ENCODE peak calls at places on chromosomes 12 and 14, in four cellular contexts. U is AG09309, I is psoas muscle, K is GM12865. J is an unnamed sample.

GRCh38 chr14:75578786-75579781 is 664 bp downstream of the FLVCR2 start:
- DNase-seq in K (no peak), I (peak; percentile 58), U (no peak), J (no peak)

GRCh38 chr12:53287741-53288216 is 7.6 kb upstream of the PFDN5 start:
- DNase-seq in K (peak; percentile 83), I (peak; percentile 85), U (no peak), J (no peak)

GRCh38 chr14:60090864-60091519 is 731 bp upstream of the PCNX4 start:
- DNase-seq in K (peak; percentile 61), U (no peak), I (peak; percentile 72), J (peak; percentile 35)

GRCh38 chr12:8127138-8127537 is 3.7 kb downstream of the CLEC4A start:
- DNase-seq in I (no peak), K (no peak), U (no peak), J (no peak)

GRCh38 chr12:27907766-27908165 is 64.8 kb downstream of the PTHLH start:
- DNase-seq in I (no peak), U (no peak), K (no peak), J (no peak)

GRCh38 chr14:79515158-79515557 is 696.1 kb downstream of the DIO2 start:
- DNase-seq in U (no peak), K (no peak), I (no peak), J (no peak)

GRCh38 chr14:55104051-55104954 is 24.7 kb upstream of the LGALS3 start:
- DNase-seq in I (no peak), U (no peak), K (no peak), J (no peak)

GRCh38 chr14:105533811-105534498 is 7.6 kb downstream of the TMEM121 start:
- DNase-seq in I (peak; percentile 27), U (no peak), K (no peak), J (no peak)

GRCh38 chr12:22406622-22407021 is 72.1 kb upstream of the ST8SIA1 start:
- DNase-seq in U (no peak), K (peak; percentile 34), I (no peak), J (no peak)

GRCh38 chr12:119676573-119676972 is 8.6 kb downstream of the PRKAB1 start:
- DNase-seq in K (no peak), U (no peak), I (no peak), J (no peak)
- TF ChIP-seq CTCF in K (no peak), U (peak; percentile 11), I (no peak), J (no peak)

GRCh38 chr12:2765052-2765451 is 29.7 kb upstream of the FKBP4 start:
- DNase-seq in I (no peak), K (no peak), U (no peak), J (no peak)
- H3K4me3 ChIP-seq in I (no peak overlapping the region), K (no peak overlapping the region), U (no peak overlapping the region), J (no peak overlapping the region)

GRCh38 chr12:34342048-34342447 is 319.8 kb downstream of the ALG10 start:
- DNase-seq in K (no peak), U (no peak), I (no peak), J (no peak)
- TF ChIP-seq CTCF in K (no peak), U (no peak), I (no peak), J (no peak)

GRCh38 chr12:10392394-10392930 is 2.6 kb upstream of the KLRK1 start:
- DNase-seq in U (peak; percentile 89), K (peak; percentile 92), I (peak; percentile 65), J (peak; percentile 54)
- H3K4me3 ChIP-seq in U (no peak overlapping the region), K (no peak overlapping the region), I (no peak overlapping the region), J (no peak overlapping the region)

GRCh38 chr14:91858536-91859275 is 8.6 kb downstream of the TC2N start:
- DNase-seq in U (peak; percentile 52), K (peak; percentile 67), I (no peak), J (peak; percentile 82)
- TF ChIP-seq CTCF in U (no peak), K (no peak), I (no peak), J (no peak)

GRCh38 chr12:48788522-48788851 is 402 bp downstream of the ADCY6 start:
- DNase-seq in K (no peak), U (no peak), I (peak; percentile 61), J (no peak)

GRCh38 chr12:48788852-48789775 is at the start of gene ADCY6:
- DNase-seq in I (peak; percentile 87), K (no peak), U (no peak), J (no peak)

GRCh38 chr12:48786591-48787544 is 2.0 kb downstream of the ADCY6 start:
- DNase-seq in K (no peak), I (no peak), U (no peak), J (no peak)

GRCh38 chr12:48789858-48790326 is 1.0 kb upstream of the ADCY6 start:
- DNase-seq in I (no peak), U (no peak), K (no peak), J (no peak)

DNA sequence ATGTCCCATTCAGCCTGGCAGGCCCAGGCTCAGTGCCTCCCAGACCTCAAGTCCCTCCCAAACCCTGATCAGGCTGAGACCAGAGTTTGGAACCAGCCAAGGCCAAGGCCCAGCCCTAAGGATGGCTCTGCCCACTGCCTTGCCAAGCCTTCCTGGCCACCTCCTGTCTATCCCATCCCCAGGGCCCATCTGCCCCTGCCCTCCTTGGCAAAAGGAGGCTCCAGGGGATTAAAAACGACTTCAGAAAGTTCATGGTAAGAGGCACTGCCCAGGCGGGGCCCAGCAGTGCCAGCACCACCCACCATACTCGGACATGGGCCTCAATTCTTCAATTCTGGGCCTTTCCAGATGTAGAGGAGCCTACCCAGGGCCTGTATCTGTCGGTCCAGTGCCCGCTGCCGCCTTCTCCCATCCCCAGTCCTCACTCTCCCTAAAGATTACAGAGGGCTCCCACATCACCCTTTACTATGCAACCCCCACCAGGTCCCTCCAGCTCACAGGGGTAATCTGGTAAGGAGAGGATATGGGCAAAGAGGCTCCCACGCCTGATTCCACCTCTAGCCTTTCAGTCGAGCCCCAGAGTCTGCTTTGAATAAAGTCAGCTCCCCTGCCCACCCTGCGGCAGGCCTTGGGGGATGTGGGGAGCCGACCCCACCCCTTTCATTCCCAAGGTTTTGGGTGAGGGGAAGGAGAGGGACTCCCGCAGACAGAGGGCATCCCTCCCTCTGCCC is 933 bp downstream of the ADCY6 start:
- DNase-seq in I (no peak), K (no peak), U (no peak), J (no peak)
- H3K4me3 ChIP-seq in I (peak overlapping the region; percentile 97), K (no peak overlapping the region), U (peak overlapping the region; percentile 87), J (peak overlapping the region; percentile 70)

GRCh38 chr12:110046451-110047187 is 1.7 kb downstream of the C12orf76 start:
- DNase-seq in I (no peak), U (no peak), K (no peak), J (no peak)

GRCh38 chr12:110047297-110047940 is 903 bp downstream of the C12orf76 start:
- DNase-seq in K (no peak), U (no peak), I (no peak), J (no peak)

GRCh38 chr12:110050927-110051326 is 2.6 kb upstream of the C12orf76 start:
- DNase-seq in I (no peak), U (no peak), K (no peak), J (no peak)

GRCh38 chr12:110048242-110049027 is at the start of gene C12orf76:
- DNase-seq in U (peak; percentile 84), K (peak; percentile 98), I (peak; percentile 95), J (peak; percentile 98)
- TF ChIP-seq CTCF in U (peak; percentile 9), K (no peak), I (no peak), J (peak; percentile 10)

DNA sequence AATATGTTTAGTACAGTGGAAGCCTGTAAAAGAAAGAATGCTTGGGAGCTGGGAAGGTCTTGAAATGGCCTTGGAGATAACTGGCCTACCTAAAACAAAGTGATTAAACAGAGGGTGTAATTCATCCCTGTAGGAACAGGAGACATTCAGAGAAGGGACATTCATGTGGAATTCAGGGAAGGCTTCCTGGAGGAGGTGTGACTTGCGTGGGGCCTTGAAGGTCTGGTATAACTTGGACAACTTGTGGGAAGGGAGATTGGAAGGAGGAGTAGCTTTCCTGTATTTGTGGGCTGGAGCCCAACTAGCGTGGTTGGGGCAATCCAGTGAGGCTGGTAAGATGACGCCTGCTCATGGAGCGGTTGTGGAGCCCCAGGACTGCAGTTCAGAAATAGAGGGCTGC is 156.4 kb downstream of the AACS start:
- DNase-seq in I (no peak), U (no peak), K (no peak), J (no peak)
- H3K4me3 ChIP-seq in I (no peak overlapping the region), U (no peak overlapping the region), K (no peak overlapping the region), J (no peak overlapping the region)

GRCh38 chr14:86646688-86647687 is 1117.0 kb downstream of the FLRT2 start:
- DNase-seq in U (no peak), I (no peak), K (peak; percentile 1), J (peak; percentile 10)
- TF ChIP-seq CTCF in U (peak; percentile 19), I (no peak), K (peak; percentile 12), J (peak; percentile 25)

J was measured in HFF-Myc.